ENCODE peak calls at places on chromosomes 12 and 14, in six cellular contexts. N is ovary, P is uterus, B is sigmoid colon, C is H1, X is prostate gland. I is an unnamed sample.

GRCh38 chr14:50577983-50578382 is 18.0 kb downstream of the ATL1 start:
- DNase-seq in B (no peak), C (no peak), X (no peak), N (no peak), P (no peak), I (no peak)

GRCh38 chr12:109762071-109762672 is 48.5 kb downstream of the FAM222A start:
- DNase-seq in P (no peak), C (peak; percentile 35), B (peak; percentile 41), X (no peak), N (no peak), I (peak; percentile 31)

GRCh38 chr14:54591461-54592245 is 24.7 kb downstream of the SAMD4A start:
- DNase-seq in B (no peak), X (no peak), N (no peak), P (no peak), C (no peak), I (no peak)

GRCh38 chr14:58107947-58108552 is 44.0 kb downstream of the ARMH4 start:
- DNase-seq in C (no peak), B (no peak), P (peak; percentile 34), N (peak; percentile 28), X (peak; percentile 26), I (no peak)

GRCh38 chr14:100889641-100890040 is 13.9 kb downstream of the RTL1 start:
- DNase-seq in C (no peak), X (no peak), P (peak; percentile 12), B (no peak), N (no peak), I (no peak)

GRCh38 chr12:63928305-63928704 is 83.8 kb downstream of the SRGAP1 start:
- DNase-seq in N (no peak), C (no peak), X (no peak), B (no peak), P (no peak), I (no peak)

GRCh38 chr14:68622856-68623255 is 170.0 kb downstream of the ZFP36L1 start:
- DNase-seq in X (no peak), P (no peak), C (no peak), B (no peak), N (no peak), I (no peak)

GRCh38 chr12:63129927-63130326 is 21.1 kb downstream of the AVPR1A start:
- DNase-seq in P (no peak), C (no peak), N (no peak), X (no peak), B (no peak), I (no peak)

GRCh38 chr14:93160353-93160801 is 24.3 kb downstream of the MOAP1 start:
- DNase-seq in C (no peak), B (no peak), P (no peak), N (no peak), X (no peak), I (no peak)

GRCh38 chr12:49580572-49581535 is 12.9 kb upstream of the MCRS1 start:
- DNase-seq in P (peak; percentile 55), X (peak; percentile 52), C (peak; percentile 92), B (peak; percentile 81), N (peak; percentile 56), I (peak; percentile 46)

GRCh38 chr12:70919597-70920035 is 922 bp downstream of the PTPRR start:
- DNase-seq in B (no peak), C (no peak), X (no peak), N (no peak), P (no peak), I (no peak)

GRCh38 chr12:121911824-121912585 is 6.4 kb upstream of the CFAP251 start:
- DNase-seq in P (no peak), C (no peak), B (no peak), X (no peak), N (no peak), I (no peak)

GRCh38 chr14:27672047-27672446 is 1074.2 kb upstream of the NOVA1 start:
- DNase-seq in P (no peak), B (no peak), C (no peak), N (no peak), X (no peak), I (no peak)

GRCh38 chr12:120139958-120140357 is 23.4 kb upstream of the RAB35 start:
- DNase-seq in B (no peak), P (no peak), N (no peak), C (no peak), X (no peak), I (no peak)

GRCh38 chr12:105507311-105508035 is 177.0 kb downstream of the C12orf75 start:
- DNase-seq in C (no peak), B (no peak), N (no peak), X (no peak), P (no peak), I (no peak)

GRCh38 chr12:4412462-4412861 is 33.0 kb upstream of the FGF23 start:
- DNase-seq in X (no peak), N (no peak), C (no peak), P (no peak), B (no peak), I (no peak)

GRCh38 chr12:75913502-75914110 is 118.0 kb downstream of the PHLDA1 start:
- DNase-seq in X (no peak), P (no peak), C (no peak), N (no peak), B (no peak), I (no peak)

GRCh38 chr12:69068431-69068830 is 135.5 kb upstream of the CPM start:
- DNase-seq in N (no peak), B (no peak), C (no peak), X (no peak), P (no peak), I (no peak)

GRCh38 chr12:21547437-21547836 is 21.3 kb downstream of the SPX start:
- DNase-seq in C (no peak), N (no peak), B (no peak), X (no peak), P (no peak), I (no peak)

GRCh38 chr14:92135269-92135668 is 13.5 kb downstream of the CPSF2 start:
- DNase-seq in P (no peak), B (no peak), N (no peak), C (no peak), X (no peak), I (no peak)

GRCh38 chr12:107103516-107103915 is 10.2 kb upstream of the CRY1 start:
- DNase-seq in C (no peak), N (no peak), B (no peak), P (no peak), X (no peak), I (no peak)

GRCh38 chr12:42794811-42795210 is 205.3 kb upstream of the PRICKLE1 start:
- DNase-seq in X (no peak), N (no peak), P (no peak), B (no peak), C (no peak), I (no peak)

GRCh38 chr14:38762845-38763244 is 340.2 kb downstream of the SEC23A start:
- DNase-seq in N (no peak), X (no peak), P (no peak), B (no peak), C (no peak), I (no peak)

GRCh38 chr14:68659021-68659931 is 133.6 kb downstream of the ZFP36L1 start:
- DNase-seq in B (no peak), X (no peak), C (peak; percentile 42), P (peak; percentile 68), N (peak; percentile 72), I (peak; percentile 27)

GRCh38 chr12:121513464-121514183 is 67.2 kb downstream of the KDM2B start:
- DNase-seq in C (peak; percentile 78), X (no peak), B (no peak), N (no peak), P (no peak), I (no peak)

GRCh38 chr14:28661171-28661772 is 105.3 kb upstream of the FOXG1 start:
- DNase-seq in B (no peak), N (no peak), X (no peak), P (no peak), C (peak; percentile 53), I (no peak)

GRCh38 chr12:14207946-14208612 is 157.4 kb upstream of the ATF7IP start:
- DNase-seq in X (peak; percentile 76), C (peak; percentile 33), P (no peak), B (no peak), N (no peak), I (no peak)

GRCh38 chr12:111438501-111438900 is 32.8 kb downstream of the SH2B3 start:
- DNase-seq in P (no peak), N (no peak), X (no peak), C (no peak), B (no peak), I (no peak)

GRCh38 chr12:128792881-128793280 is 30.9 kb downstream of the SLC15A4 start:
- DNase-seq in B (peak; percentile 32), C (no peak), N (no peak), X (no peak), P (no peak), I (no peak)

GRCh38 chr12:128790221-128790620 is 33.5 kb downstream of the SLC15A4 start:
- DNase-seq in P (no peak), X (no peak), N (no peak), C (no peak), B (peak; percentile 50), I (no peak)

GRCh38 chr12:128790653-128791373 is 32.9 kb downstream of the SLC15A4 start:
- DNase-seq in N (no peak), B (peak; percentile 24), C (no peak), X (no peak), P (no peak), I (no peak)

GRCh38 chr12:128792398-128792797 is 31.4 kb downstream of the SLC15A4 start:
- DNase-seq in N (no peak), P (no peak), X (no peak), B (peak; percentile 56), C (no peak), I (no peak)

GRCh38 chr12:128791395-128792322 is 32.1 kb downstream of the SLC15A4 start:
- DNase-seq in C (no peak), P (no peak), B (peak; percentile 43), X (no peak), N (no peak), I (no peak)
- TF ChIP-seq POLR2A in C (no peak), P (no peak), B (no peak), X (no peak), N (no peak), I (no peak)

GRCh38 chr12:25069221-25069620 is 120.3 kb upstream of the BCAT1 start:
- DNase-seq in P (no peak), N (no peak), X (no peak), C (no peak), B (no peak), I (no peak)
- H3K27ac ChIP-seq in P (no peak overlapping the region), N (no peak overlapping the region), X (no peak overlapping the region), C (no peak overlapping the region), B (no peak overlapping the region), I (no peak overlapping the region)

DNA sequence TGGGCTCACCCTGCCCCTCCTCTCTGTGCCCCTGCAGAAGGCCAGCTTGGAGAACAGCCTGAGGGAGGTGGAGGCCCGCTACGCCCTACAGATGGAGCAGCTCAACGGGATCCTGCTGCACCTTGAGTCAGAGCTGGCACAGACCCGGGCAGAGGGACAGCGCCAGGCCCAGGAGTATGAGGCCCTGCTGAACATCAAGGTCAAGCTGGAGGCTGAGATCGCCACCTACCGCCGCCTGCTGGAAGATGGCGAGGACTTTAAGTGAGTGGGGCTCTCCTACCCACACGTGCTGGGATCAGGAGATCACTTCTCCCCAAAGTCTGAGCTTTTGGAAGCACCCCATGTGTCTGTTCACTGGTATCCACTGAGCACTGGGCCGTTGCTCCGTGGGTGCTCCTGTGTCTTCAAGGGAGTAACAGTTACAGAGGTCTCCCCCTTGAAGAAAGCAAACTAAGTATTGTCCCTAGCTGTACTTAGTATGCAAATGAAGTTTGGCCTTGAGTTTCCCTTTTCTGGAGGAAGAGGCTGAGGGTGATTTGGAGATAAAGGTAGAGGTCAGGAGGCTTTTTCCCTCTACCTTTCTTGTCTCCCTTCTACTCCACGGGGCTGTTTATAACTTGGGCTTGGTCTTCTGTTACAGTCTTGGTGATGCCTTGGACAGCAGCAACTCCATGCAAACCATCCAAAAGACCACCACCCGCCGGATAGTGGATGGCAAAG is 3.3 kb downstream of the KRT18 start:
- DNase-seq in B (no peak), X (peak; percentile 63), C (no peak), N (no peak), P (no peak), I (peak; percentile 43)
- H3K4me3 ChIP-seq in B (no peak overlapping the region), X (peak overlapping the region; percentile 75), C (no peak overlapping the region), N (no peak overlapping the region), P (no peak overlapping the region), I (no peak overlapping the region)

GRCh38 chr14:106850913-106851825 is 1324.8 kb downstream of the TMEM121 start:
- DNase-seq in P (no peak), N (no peak), X (no peak), B (no peak), C (no peak), I (no peak)
- TF ChIP-seq POLR2A in P (no peak), N (no peak), X (no peak), B (no peak), C (no peak), I (no peak)